ENCODE peak calls at places on chromosome 9, in five cellular contexts. F, L, E, I and Z are unnamed samples.

GRCh38 chr9:114936566-114936965 is 6.2 kb upstream of the TNFSF8 start:
- DNase-seq in E (no peak), I (no peak), F (no peak), L (no peak), Z (no peak)

GRCh38 chr9:32877639-32878217 is 94.4 kb downstream of the TMEM215 start:
- DNase-seq in L (no peak), E (no peak), I (no peak), F (no peak), Z (no peak)

GRCh38 chr9:106874657-106875056 is 11.7 kb downstream of the ZNF462 start:
- DNase-seq in E (no peak), F (no peak), L (no peak), I (no peak), Z (no peak)

GRCh38 chr9:74951725-74952151 is 974 bp downstream of the C9orf40 start:
- DNase-seq in I (peak), L (peak), F (peak), E (peak), Z (no peak)

GRCh38 chr9:122197882-122198281 is 30.9 kb downstream of the LHX6 start:
- DNase-seq in L (no peak), F (no peak), I (no peak), E (no peak), Z (no peak)

GRCh38 chr9:36828574-36829141 is 205.4 kb downstream of the PAX5 start:
- DNase-seq in E (no peak), I (no peak), L (no peak), F (no peak), Z (no peak)

GRCh38 chr9:95822583-95823431 is 52.7 kb upstream of the ERCC6L2 start:
- DNase-seq in L (no peak), F (peak), I (no peak), E (no peak), Z (no peak)

GRCh38 chr9:131635285-131635684 is 90.0 kb downstream of the PRRT1B start:
- DNase-seq in L (peak), E (no peak), F (peak), I (peak), Z (no peak)

GRCh38 chr9:97468658-97469448 is 32.6 kb upstream of the TMOD1 start:
- DNase-seq in F (peak), L (peak), I (peak), E (peak), Z (no peak)

GRCh38 chr9:93093449-93094293 is 2.3 kb upstream of the CARD19 start:
- DNase-seq in L (peak), I (peak), F (no peak), E (peak), Z (peak)

GRCh38 chr9:20300430-20301115 is 321.7 kb downstream of the MLLT3 start:
- DNase-seq in L (no peak), I (no peak), E (no peak), F (no peak), Z (no peak)

GRCh38 chr9:16611969-16612368 is 258.5 kb downstream of the BNC2 start:
- DNase-seq in F (no peak), I (no peak), L (no peak), E (no peak), Z (no peak)

GRCh38 chr9:134774991-134775540 is 105.5 kb upstream of the FCN2 start:
- DNase-seq in F (no peak), L (no peak), E (no peak), I (no peak), Z (no peak)

GRCh38 chr9:95605826-95606555 is 89.2 kb upstream of the PTCH1 start:
- DNase-seq in I (no peak), F (no peak), E (no peak), L (no peak), Z (no peak)

GRCh38 chr9:129108805-129109370 is 1.7 kb downstream of the CRAT start:
- DNase-seq in L (no peak), F (peak), I (no peak), E (no peak), Z (no peak)

GRCh38 chr9:129803679-129804065 is 688 bp downstream of the TOR1B start:
- DNase-seq in L (no peak), E (no peak), I (no peak), F (peak), Z (no peak)

GRCh38 chr9:124815601-124816000 is 37.7 kb upstream of the WDR38 start:
- DNase-seq in F (no peak), E (no peak), L (no peak), I (no peak), Z (no peak)

GRCh38 chr9:130298663-130299279 is 33.2 kb downstream of the HMCN2 start:
- DNase-seq in L (no peak), F (peak), I (no peak), E (peak), Z (no peak)

GRCh38 chr9:105531530-105531929 is 26.4 kb upstream of the FKTN start:
- DNase-seq in E (no peak), I (no peak), L (no peak), F (no peak), Z (no peak)

GRCh38 chr9:115132648-115133047 is 14.7 kb upstream of the TNC start:
- DNase-seq in I (no peak), F (no peak), L (no peak), E (peak), Z (no peak)

GRCh38 chr9:110076894-110077725 is 130.8 kb downstream of the C9orf152 start:
- DNase-seq in L (no peak), F (peak), E (no peak), I (no peak), Z (no peak)

GRCh38 chr9:123637596-123637939 is 281.6 kb downstream of the CRB2 start:
- DNase-seq in E (no peak), F (no peak), L (no peak), I (no peak), Z (no peak)

GRCh38 chr9:20683351-20684034 is 566 bp upstream of the FOCAD start:
- DNase-seq in I (no peak), F (peak), L (peak), E (no peak), Z (no peak)

DNA sequence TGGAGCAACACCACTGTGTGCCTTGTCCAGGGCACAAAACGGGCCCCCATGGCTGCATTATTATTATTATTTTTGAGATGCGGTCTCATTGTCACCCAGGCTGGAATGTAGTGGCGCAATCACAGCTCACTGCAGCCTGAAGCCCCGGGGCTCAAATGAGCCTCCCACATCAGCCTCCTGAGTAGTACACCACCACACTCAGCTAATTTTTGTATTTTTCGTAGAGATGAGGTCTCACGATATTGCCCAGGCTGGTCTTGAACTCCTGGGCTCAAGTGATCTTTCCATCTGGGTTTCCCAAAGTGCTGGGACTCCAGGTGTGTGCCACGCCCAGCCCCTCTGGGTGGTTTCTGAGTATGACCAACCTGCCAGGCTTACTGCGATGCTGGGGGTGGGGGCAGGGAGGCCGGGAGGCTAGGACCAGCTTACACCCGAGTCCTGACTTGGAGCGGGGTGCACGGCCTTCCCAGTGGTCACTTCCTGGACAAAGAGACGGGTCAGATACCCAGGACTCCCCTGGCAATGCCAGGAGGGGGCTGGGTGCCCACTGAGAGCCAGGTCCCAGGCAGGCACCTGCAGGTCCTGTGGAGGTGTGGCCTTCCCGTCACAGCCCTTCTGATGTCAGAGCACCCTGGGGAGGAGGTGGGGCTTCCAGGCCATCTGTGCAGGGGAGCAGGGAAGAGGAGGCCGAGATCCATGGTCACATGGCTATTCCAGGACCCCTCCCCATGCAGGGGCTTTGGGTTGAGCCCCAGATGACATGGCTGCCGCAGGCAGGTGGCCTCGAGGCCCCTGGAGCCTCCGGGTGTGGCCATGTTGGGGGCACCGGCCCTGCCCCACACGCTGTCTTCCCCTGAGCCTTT is 8.3 kb upstream of the NRARP start:
- DNase-seq in L (no peak), F (peak), I (no peak), E (no peak), Z (peak)
- TF ChIP-seq CTCF in L (no peak), F (no peak), I (no peak), E (no peak), Z (no peak)

GRCh38 chr9:108468364-108468763 is 387.4 kb downstream of the ACTL7B start:
- DNase-seq in I (no peak), F (peak), E (peak), L (no peak), Z (no peak)
- TF ChIP-seq CTCF in I (peak), F (peak), E (peak), L (no peak), Z (peak)

GRCh38 chr9:127490831-127491230 is 39.5 kb downstream of the LRSAM1 start:
- DNase-seq in E (no peak), L (no peak), I (no peak), F (no peak), Z (no peak)

GRCh38 chr9:127491516-127491915 is 40.2 kb downstream of the LRSAM1 start:
- DNase-seq in E (no peak), F (no peak), L (no peak), I (no peak), Z (no peak)

GRCh38 chr9:127492616-127493015 is 41.3 kb downstream of the LRSAM1 start:
- DNase-seq in E (no peak), L (no peak), F (no peak), I (no peak), Z (no peak)

GRCh38 chr9:127488946-127489345 is 37.6 kb downstream of the LRSAM1 start:
- DNase-seq in E (no peak), I (no peak), F (no peak), L (no peak), Z (no peak)

DNA sequence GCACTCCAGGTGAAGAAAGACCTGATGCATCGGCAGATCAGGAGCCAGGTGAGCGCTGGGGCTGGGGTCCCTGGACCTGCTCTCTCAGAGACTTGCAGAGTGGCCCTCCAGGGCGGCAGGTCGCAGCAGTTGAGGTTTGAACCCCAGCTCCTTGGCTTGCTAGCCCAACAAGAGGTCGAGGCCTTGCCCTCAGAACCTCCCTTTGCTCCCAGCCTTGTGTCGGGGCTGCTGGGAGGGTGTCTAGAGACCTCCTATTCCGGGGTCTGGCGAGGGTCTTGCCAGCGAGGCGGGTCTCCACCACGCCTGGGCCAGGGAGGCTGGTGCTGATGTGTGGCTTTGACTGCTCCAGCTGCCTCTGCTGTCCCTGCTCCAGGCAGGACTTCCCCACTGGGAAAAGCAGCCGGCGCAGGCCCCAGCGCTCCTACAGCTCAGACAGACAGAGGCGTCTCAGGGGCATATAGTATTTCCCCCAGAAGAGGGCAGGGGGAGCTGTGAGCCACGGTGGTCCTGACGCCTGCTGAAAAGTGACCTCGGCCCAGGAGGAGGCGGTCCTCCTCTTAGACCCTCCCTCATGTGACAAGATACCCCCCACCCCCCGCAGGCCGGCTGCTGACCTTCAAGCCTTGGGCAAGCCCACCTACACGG is 38.3 kb downstream of the LRSAM1 start:
- DNase-seq in E (peak), I (no peak), F (no peak), L (no peak), Z (no peak)
- TF ChIP-seq CTCF in E (no peak), I (no peak), F (no peak), L (no peak), Z (peak)

DNA sequence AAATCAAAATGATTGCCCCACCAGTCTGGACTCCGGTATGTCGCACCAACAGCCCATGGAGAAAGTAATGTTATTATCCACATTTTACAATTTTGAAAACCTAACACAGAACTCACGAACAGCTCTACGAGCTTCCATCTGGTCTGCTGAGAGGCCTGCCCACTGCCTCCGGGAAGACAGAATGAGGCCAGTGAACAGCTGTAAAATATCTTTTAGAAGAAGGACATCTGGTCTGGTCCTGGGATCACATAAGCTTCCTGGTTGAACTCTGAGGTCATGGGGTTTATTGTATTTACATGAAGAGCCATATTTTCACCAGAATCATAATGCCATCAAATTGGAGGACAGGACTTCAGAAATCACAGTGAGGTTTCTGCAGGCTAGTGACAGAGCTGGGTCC is 89.0 kb downstream of the FRMD3 start:
- DNase-seq in L (no peak), I (no peak), E (no peak), F (no peak), Z (no peak)
- TF ChIP-seq CTCF in L (no peak), I (no peak), E (no peak), F (no peak), Z (no peak)

DNA sequence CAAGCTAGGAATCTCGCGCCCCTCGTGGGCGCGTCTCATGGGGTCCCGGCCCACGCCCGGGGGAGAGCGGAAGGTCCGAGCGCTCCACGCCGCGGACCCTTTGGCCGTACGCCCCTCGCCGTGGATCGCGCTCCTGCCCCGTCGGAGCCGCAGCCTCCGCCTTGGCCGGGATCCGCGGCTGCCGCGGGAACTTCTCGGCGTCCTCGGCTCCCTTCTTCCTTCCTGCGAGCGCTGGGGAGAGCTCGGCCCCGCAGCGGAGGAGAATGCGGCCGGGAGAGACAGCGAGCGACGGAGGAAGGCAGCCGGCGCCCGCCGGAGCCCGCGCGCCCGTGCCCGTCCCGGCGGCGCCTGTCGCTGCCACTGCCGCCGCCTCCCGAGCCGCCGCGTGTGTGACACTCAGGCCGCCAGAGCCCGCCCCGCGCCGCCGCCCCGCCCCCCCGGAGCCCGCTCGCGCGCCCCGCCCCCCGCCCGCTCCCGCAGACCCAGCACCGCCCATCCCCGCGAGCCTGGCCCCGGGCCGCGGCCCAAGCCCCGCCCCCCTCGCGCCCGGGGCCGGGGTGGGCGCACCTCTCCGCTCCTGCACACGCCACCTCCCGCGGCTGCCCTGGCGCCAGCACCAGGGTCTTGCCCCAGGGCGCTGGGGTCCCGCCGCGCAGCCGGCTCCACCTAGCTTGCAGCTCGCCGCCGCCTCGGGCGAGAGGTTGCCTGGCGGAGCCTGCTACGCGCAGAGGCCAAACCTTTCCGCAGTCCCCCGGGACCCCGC is at the start of gene SHB:
- DNase-seq in I (peak), E (peak), F (peak), L (peak), Z (no peak)
- TF ChIP-seq CTCF in I (no peak), E (no peak), F (no peak), L (no peak), Z (peak)

DNA sequence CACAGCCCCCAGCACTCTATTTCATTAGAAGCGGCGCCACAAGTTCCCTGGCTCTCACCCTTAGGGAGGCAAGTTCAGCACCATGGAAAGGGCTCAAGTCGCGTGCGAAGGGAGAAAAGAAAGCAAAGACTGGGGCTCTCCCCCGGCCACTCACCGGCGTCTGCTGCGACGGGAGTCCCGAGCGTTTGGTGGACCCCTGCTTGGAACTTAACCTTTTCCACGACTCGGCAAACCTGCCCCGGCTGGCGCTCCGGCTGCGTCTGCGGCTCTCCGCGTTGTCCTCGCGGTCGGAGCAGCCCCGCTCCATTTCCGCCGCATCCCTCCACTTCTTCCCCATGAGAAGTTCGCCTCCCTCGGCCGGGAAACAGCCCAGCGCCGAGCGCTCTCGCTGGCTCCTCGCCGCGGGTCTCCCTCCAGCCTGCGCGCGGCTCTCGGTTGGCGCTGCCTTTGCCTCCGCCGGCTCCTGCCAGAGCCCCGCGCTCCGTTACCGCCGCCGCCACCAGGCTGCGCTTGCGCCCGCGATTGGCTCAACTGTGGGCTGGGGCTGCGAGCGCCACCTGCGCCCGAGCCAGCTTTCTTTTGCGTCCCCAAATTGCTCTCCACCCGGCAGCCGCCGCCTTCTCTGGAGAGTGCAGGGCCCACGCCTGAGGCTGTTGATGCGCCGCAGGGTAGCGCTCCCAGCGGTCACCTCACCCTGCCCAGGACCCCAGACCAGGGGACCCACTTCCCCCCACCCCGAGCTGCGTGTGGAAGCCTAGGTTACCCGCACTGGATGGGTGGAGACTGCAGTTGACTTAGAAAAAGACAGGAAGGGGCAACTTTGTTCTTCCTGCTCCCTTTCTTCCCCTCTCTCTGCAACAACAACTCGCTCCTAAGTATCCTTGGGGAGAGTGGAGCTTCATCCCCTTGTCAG is 321.6 kb downstream of the CEMIP2 start:
- DNase-seq in E (peak), F (peak), I (peak), L (no peak), Z (no peak)
- TF ChIP-seq CTCF in E (no peak), F (no peak), I (no peak), L (no peak), Z (peak)

DNA sequence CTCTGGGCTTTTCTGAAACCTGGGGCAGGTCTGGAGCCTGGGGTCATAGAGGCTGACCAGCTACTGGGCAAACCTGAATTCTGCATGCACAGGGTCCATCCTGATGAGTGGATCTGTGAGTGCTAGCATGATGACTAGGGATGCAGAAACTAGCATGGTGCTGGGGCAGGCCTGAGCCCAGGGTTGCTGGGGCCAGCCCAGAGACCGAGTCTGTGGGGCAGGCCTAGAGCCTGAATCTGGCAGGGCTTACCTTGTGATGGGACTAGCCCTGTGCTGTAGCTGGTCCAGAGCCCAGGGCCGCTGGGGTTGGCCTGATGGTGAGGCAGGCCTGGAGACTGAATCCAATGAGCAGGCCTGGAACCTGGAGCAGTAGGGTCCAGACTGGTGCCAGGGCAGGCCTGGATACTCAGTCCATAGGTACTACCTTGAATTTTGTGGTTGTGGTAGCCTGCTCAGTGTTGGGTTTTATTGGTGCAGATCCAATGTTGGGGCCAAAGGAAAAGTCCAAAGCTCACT is 313.5 kb downstream of the TLR4 start:
- DNase-seq in L (no peak), E (no peak), F (no peak), I (no peak), Z (no peak)
- TF ChIP-seq CTCF in L (no peak), E (no peak), F (no peak), I (no peak), Z (no peak)

GRCh38 chr9:68678430-68678829 is 26.6 kb upstream of the PIP5K1B start:
- DNase-seq in I (no peak), E (peak), L (no peak), F (peak), Z (no peak)
- TF ChIP-seq CTCF in I (peak), E (no peak), L (no peak), F (no peak), Z (peak)

GRCh38 chr9:71769175-71770165 is 1.2 kb upstream of the CEMIP2 start:
- DNase-seq in L (peak), F (peak), I (peak), E (peak), Z (peak)
- TF ChIP-seq CTCF in L (no peak), F (peak), I (peak), E (peak), Z (peak)

GRCh38 chr9:1619915-1620705 is 395.0 kb upstream of the SMARCA2 start:
- DNase-seq in I (no peak), L (no peak), F (peak), E (no peak), Z (no peak)
- TF ChIP-seq CTCF in I (peak), L (no peak), F (peak), E (no peak), Z (peak)